ENCODE peak calls at places on chromosomes 2 and 18, in five cellular contexts. One of them, this sample, is unnamed.

GRCh38 chr2:121134728-121135127 is 150.3 kb downstream of the TFCP2L1 start:
- DNase-seq in nucleus accumbens: no peak
- DNase-seq in activated naive CD4-positive, alpha-beta T cell treated with Interleukin-2 at 50 U/mL for 16 hours: no peak
- DNase-seq in aorta: no peak
- DNase-seq in hypothalamus: no peak
- DNase-seq in this sample: no peak

GRCh38 chr2:9573013-9573708 is 17.5 kb upstream of the ADAM17 start:
- DNase-seq in aorta: no peak
- DNase-seq in hypothalamus: no peak
- DNase-seq in activated naive CD4-positive, alpha-beta T cell treated with Interleukin-2 at 50 U/mL for 16 hours: no peak
- DNase-seq in nucleus accumbens: no peak
- DNase-seq in this sample: no peak

GRCh38 chr2:68745006-68745405 is 10.4 kb downstream of the ARHGAP25 start:
- DNase-seq in nucleus accumbens: no peak
- DNase-seq in hypothalamus: no peak
- DNase-seq in activated naive CD4-positive, alpha-beta T cell treated with Interleukin-2 at 50 U/mL for 16 hours: peak
- DNase-seq in aorta: no peak
- DNase-seq in this sample: peak

GRCh38 chr2:112077814-112078213 is 22.7 kb downstream of the TMEM87B start:
- DNase-seq in nucleus accumbens: no peak
- DNase-seq in activated naive CD4-positive, alpha-beta T cell treated with Interleukin-2 at 50 U/mL for 16 hours: no peak
- DNase-seq in aorta: no peak
- DNase-seq in hypothalamus: no peak
- DNase-seq in this sample: no peak

GRCh38 chr18:63444567-63444966 is 22.3 kb upstream of the VPS4B start:
- DNase-seq in aorta: no peak
- DNase-seq in hypothalamus: no peak
- DNase-seq in activated naive CD4-positive, alpha-beta T cell treated with Interleukin-2 at 50 U/mL for 16 hours: no peak
- DNase-seq in nucleus accumbens: no peak
- DNase-seq in this sample: no peak

GRCh38 chr2:128442053-128442751 is 123.5 kb upstream of the HS6ST1 start:
- DNase-seq in activated naive CD4-positive, alpha-beta T cell treated with Interleukin-2 at 50 U/mL for 16 hours: no peak
- DNase-seq in nucleus accumbens: no peak
- DNase-seq in aorta: peak
- DNase-seq in hypothalamus: no peak
- DNase-seq in this sample: no peak

GRCh38 chr18:22552254-22552653 is 134.5 kb upstream of the CTAGE1 start:
- DNase-seq in hypothalamus: no peak
- DNase-seq in activated naive CD4-positive, alpha-beta T cell treated with Interleukin-2 at 50 U/mL for 16 hours: no peak
- DNase-seq in aorta: no peak
- DNase-seq in nucleus accumbens: no peak
- DNase-seq in this sample: no peak

GRCh38 chr2:95377724-95378123 is 24.8 kb upstream of the FAHD2A start:
- DNase-seq in aorta: no peak
- DNase-seq in nucleus accumbens: no peak
- DNase-seq in hypothalamus: no peak
- DNase-seq in activated naive CD4-positive, alpha-beta T cell treated with Interleukin-2 at 50 U/mL for 16 hours: no peak
- DNase-seq in this sample: no peak

GRCh38 chr2:188294547-188294946 is 2.9 kb downstream of the GULP1 start:
- DNase-seq in aorta: no peak
- DNase-seq in activated naive CD4-positive, alpha-beta T cell treated with Interleukin-2 at 50 U/mL for 16 hours: no peak
- DNase-seq in nucleus accumbens: no peak
- DNase-seq in hypothalamus: no peak
- DNase-seq in this sample: no peak